ENCODE peak calls at places on chromosomes 2 and 18, in four cellular contexts. L is A549, U is brain microvascular endothelial cell, T is ovary. Q is an unnamed sample.

GRCh38 chr2:209648714-209649113 is 122.9 kb upstream of the UNC80 start:
- DNase-seq in L (no peak), T (no peak), U (peak; percentile 32), Q (peak; percentile 28)

GRCh38 chr18:45686892-45687611 is 36.9 kb upstream of the SLC14A1 start:
- DNase-seq in T (no peak), U (no peak), L (no peak), Q (no peak)

GRCh38 chr18:23169683-23170082 is 34.4 kb downstream of the CABLES1 start:
- DNase-seq in L (no peak), T (no peak), U (no peak), Q (no peak)

GRCh38 chr18:13611058-13611615 is 115.2 kb downstream of the FAM210A start:
- DNase-seq in T (no peak), L (no peak), U (peak; percentile 66), Q (no peak)

GRCh38 chr18:24704921-24705620 is 244.6 kb downstream of the HRH4 start:
- DNase-seq in T (no peak), U (no peak), L (no peak), Q (no peak)

GRCh38 chr2:63424329-63425078 is 163.8 kb downstream of the WDPCP start:
- DNase-seq in L (peak; percentile 64), T (no peak), U (peak; percentile 59), Q (no peak)

GRCh38 chr2:15660491-15661294 is 69.0 kb downstream of the DDX1 start:
- DNase-seq in L (no peak), U (no peak), T (no peak), Q (no peak)

GRCh38 chr2:134320930-134321329 is 67.1 kb downstream of the MGAT5 start:
- DNase-seq in U (no peak), T (no peak), L (no peak), Q (no peak)

DNA sequence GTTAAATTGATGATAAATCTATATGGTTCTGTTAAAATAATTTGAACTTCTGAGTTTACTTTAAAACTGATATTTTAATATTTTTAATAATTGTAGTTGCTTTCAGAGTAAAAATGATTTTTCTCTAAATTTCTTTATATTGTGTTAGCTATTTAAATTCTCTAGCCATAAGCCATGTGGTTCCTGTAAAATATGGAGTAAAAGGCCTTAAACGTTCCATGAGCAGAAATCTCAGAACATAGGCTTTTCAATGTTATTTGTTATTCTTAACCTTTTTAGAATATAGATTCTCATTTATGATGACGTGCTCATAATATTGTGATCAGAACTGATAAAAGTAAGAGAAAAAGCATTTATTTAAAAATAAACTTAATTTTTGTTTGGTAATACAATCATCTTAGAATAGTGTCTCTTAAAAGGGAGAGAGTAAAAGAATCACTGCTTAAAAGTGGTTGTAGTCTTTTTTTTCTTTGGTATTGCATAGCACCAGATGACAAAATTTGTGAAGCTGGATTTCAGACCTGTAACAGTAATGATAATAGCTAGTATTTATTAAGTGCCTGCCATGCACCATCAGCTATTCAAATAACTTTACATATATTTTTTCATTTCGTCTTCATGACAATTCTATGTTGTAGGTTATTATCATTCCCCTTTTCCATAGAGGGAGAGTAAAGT is 2.7 kb downstream of the BMPR2 start:
- DNase-seq in T (no peak), L (no peak), U (no peak), Q (no peak)
- H3K4me3 ChIP-seq in T (peak overlapping the region; percentile 63), L (peak overlapping the region; percentile 76), U (peak overlapping the region; percentile 95), Q (peak overlapping the region; percentile 81)

GRCh38 chr2:172082944-172083718 is 2.2 kb upstream of the DLX1 start:
- DNase-seq in T (peak; percentile 16), U (no peak), L (no peak), Q (no peak)
- H3K4me3 ChIP-seq in T (no peak overlapping the region), U (peak overlapping the region; percentile 17), L (no peak overlapping the region), Q (peak overlapping the region; percentile 51)

DNA sequence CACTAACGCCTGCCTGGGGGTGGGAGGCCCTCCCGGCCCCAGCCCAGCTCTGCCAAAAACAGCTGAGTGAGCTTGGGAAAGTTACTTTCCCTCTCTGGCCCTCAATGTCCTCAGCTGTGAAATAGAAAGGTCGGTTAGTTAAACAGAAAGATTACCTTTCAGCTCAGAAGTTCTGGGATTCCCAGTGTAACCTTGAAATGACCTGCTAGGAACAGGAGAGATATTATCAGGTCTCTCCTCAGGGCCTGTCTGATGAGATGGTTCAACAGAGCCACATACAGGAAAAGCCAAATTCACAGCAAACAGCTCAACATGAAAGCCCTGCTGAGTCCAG is 68.8 kb downstream of the LBH start:
- DNase-seq in T (no peak), L (no peak), U (no peak), Q (no peak)
- H3K4me3 ChIP-seq in T (no peak overlapping the region), L (no peak overlapping the region), U (no peak overlapping the region), Q (no peak overlapping the region)

GRCh38 chr2:40488101-40488598 is 36.3 kb upstream of the SLC8A1 start:
- DNase-seq in T (no peak), L (peak; percentile 43), U (peak; percentile 41), Q (no peak)

GRCh38 chr2:40487592-40487991 is 35.7 kb upstream of the SLC8A1 start:
- DNase-seq in U (peak; percentile 9), T (no peak), L (no peak), Q (no peak)

GRCh38 chr2:40485319-40485718 is 33.4 kb upstream of the SLC8A1 start:
- DNase-seq in L (no peak), T (no peak), U (no peak), Q (no peak)

GRCh38 chr2:40489678-40489960 is 37.7 kb upstream of the SLC8A1 start:
- DNase-seq in L (no peak), T (no peak), U (no peak), Q (no peak)

GRCh38 chr2:40488927-40489677 is 37.2 kb upstream of the SLC8A1 start:
- DNase-seq in T (no peak), L (no peak), U (peak; percentile 41), Q (no peak)
- H3K4me3 ChIP-seq in T (peak overlapping the region; percentile 31), L (peak overlapping the region; percentile 21), U (peak overlapping the region; percentile 32), Q (peak overlapping the region; percentile 18)

GRCh38 chr18:49096021-49096420 is 145.3 kb upstream of the SMAD7 start:
- DNase-seq in T (no peak), U (no peak), L (peak; percentile 7), Q (no peak)
- H3K4me3 ChIP-seq in T (no peak overlapping the region), U (no peak overlapping the region), L (no peak overlapping the region), Q (no peak overlapping the region)

Q was measured in AG04449.